ENCODE peak calls at places on chromosome 21, in five cellular contexts. One of them, this sample, is unnamed.

GRCh38 chr21:45942011-45942546 is 39.5 kb upstream of the COL6A1 start:
- DNase-seq in H1: no peak
- DNase-seq in vagina: no peak
- DNase-seq in Panc1: no peak
- DNase-seq in stomach: no peak
- DNase-seq in this sample: no peak

GRCh38 chr21:27812279-27812678 is 845.4 kb upstream of the ADAMTS5 start:
- DNase-seq in H1: no peak
- DNase-seq in vagina: no peak
- DNase-seq in Panc1: no peak
- DNase-seq in stomach: no peak
- DNase-seq in this sample: no peak

GRCh38 chr21:45403133-45403824 is 1.7 kb upstream of the COL18A1 start:
- DNase-seq in H1: no peak
- DNase-seq in vagina: no peak
- DNase-seq in Panc1: no peak
- DNase-seq in stomach: no peak
- DNase-seq in this sample: no peak

GRCh38 chr21:29384608-29385359 is 86.1 kb downstream of the BACH1 start:
- DNase-seq in H1: no peak
- DNase-seq in vagina: no peak
- DNase-seq in Panc1: no peak
- DNase-seq in stomach: no peak
- DNase-seq in this sample: no peak

GRCh38 chr21:45736042-45736704 is 92.6 kb downstream of the PCBP3 start:
- DNase-seq in H1: no peak
- DNase-seq in vagina: no peak
- DNase-seq in Panc1: no peak
- DNase-seq in stomach: no peak
- DNase-seq in this sample: no peak

GRCh38 chr21:45979651-45980050 is 1.9 kb upstream of the COL6A1 start:
- DNase-seq in H1: no peak
- DNase-seq in vagina: no peak
- DNase-seq in Panc1: no peak
- DNase-seq in stomach: no peak
- DNase-seq in this sample: no peak

GRCh38 chr21:38486221-38486620 is 12.1 kb downstream of the ERG start:
- DNase-seq in H1: no peak
- DNase-seq in vagina: no peak
- DNase-seq in Panc1: no peak
- DNase-seq in stomach: no peak
- DNase-seq in this sample: no peak

GRCh38 chr21:46540087-46540710 is 64.7 kb downstream of the S100B start:
- DNase-seq in H1: no peak
- DNase-seq in vagina: no peak
- DNase-seq in Panc1: no peak
- DNase-seq in stomach: no peak
- DNase-seq in this sample: no peak

GRCh38 chr21:28215214-28215954 is 777.3 kb downstream of the LTN1 start:
- DNase-seq in H1: no peak
- DNase-seq in vagina: no peak
- DNase-seq in Panc1: no peak
- DNase-seq in stomach: no peak
- DNase-seq in this sample: no peak

GRCh38 chr21:39346671-39347327 is 2.1 kb downstream of the HMGN1 start:
- DNase-seq in H1: no peak
- DNase-seq in vagina: no peak
- DNase-seq in Panc1: no peak
- DNase-seq in stomach: no peak
- DNase-seq in this sample: no peak

GRCh38 chr21:45543710-45544448 is 1.6 kb upstream of the SLC19A1 start:
- DNase-seq in H1: no peak
- DNase-seq in vagina: peak; percentile 92
- DNase-seq in Panc1: no peak
- DNase-seq in stomach: peak; percentile 25
- DNase-seq in this sample: no peak

GRCh38 chr21:27813750-27814149 is 846.9 kb upstream of the ADAMTS5 start:
- DNase-seq in H1: no peak
- DNase-seq in vagina: no peak
- DNase-seq in Panc1: no peak
- DNase-seq in stomach: no peak
- DNase-seq in this sample: no peak

GRCh38 chr21:18443686-18444085 is 40.1 kb upstream of the TMPRSS15 start:
- DNase-seq in H1: no peak
- DNase-seq in vagina: no peak
- DNase-seq in Panc1: no peak
- DNase-seq in stomach: no peak
- DNase-seq in this sample: no peak

GRCh38 chr21:29526545-29526944 is 227.8 kb downstream of the BACH1 start:
- DNase-seq in H1: no peak
- DNase-seq in vagina: no peak
- DNase-seq in Panc1: no peak
- DNase-seq in stomach: no peak
- DNase-seq in this sample: no peak

GRCh38 chr21:46113497-46114176 is 15.7 kb downstream of the COL6A2 start:
- DNase-seq in H1: no peak
- DNase-seq in vagina: no peak
- DNase-seq in Panc1: no peak
- DNase-seq in stomach: peak; percentile 16
- DNase-seq in this sample: no peak

GRCh38 chr21:42043201-42043895 is 27.8 kb upstream of the UMODL1 start:
- DNase-seq in H1: no peak
- DNase-seq in vagina: no peak
- DNase-seq in Panc1: no peak
- DNase-seq in stomach: no peak
- DNase-seq in this sample: no peak

GRCh38 chr21:17797967-17798366 is 21.2 kb downstream of the C21orf91 start:
- DNase-seq in H1: no peak
- DNase-seq in vagina: no peak
- DNase-seq in Panc1: no peak
- DNase-seq in stomach: no peak
- DNase-seq in this sample: no peak

GRCh38 chr21:42746593-42747266 is 93.3 kb downstream of the PDE9A start:
- DNase-seq in H1: no peak
- DNase-seq in vagina: no peak
- DNase-seq in Panc1: no peak
- DNase-seq in stomach: peak; percentile 53
- DNase-seq in this sample: no peak

GRCh38 chr21:46297311-46298082 is 11.4 kb downstream of the YBEY start:
- DNase-seq in H1: no peak
- DNase-seq in vagina: no peak
- DNase-seq in Panc1: no peak
- DNase-seq in stomach: no peak
- DNase-seq in this sample: no peak

GRCh38 chr21:29394051-29394450 is 95.3 kb downstream of the BACH1 start:
- DNase-seq in H1: no peak
- DNase-seq in vagina: no peak
- DNase-seq in Panc1: no peak
- DNase-seq in stomach: no peak
- DNase-seq in this sample: no peak

GRCh38 chr21:46347791-46348381 is 23.9 kb downstream of the PCNT start:
- DNase-seq in H1: no peak
- DNase-seq in vagina: no peak
- DNase-seq in Panc1: no peak
- DNase-seq in stomach: no peak
- DNase-seq in this sample: no peak

GRCh38 chr21:27734146-27734545 is 767.3 kb upstream of the ADAMTS5 start:
- DNase-seq in H1: no peak
- DNase-seq in vagina: no peak
- DNase-seq in Panc1: no peak
- DNase-seq in stomach: no peak
- DNase-seq in this sample: no peak

GRCh38 chr21:27502801-27503200 is 535.9 kb upstream of the ADAMTS5 start:
- DNase-seq in H1: no peak
- DNase-seq in vagina: no peak
- DNase-seq in Panc1: no peak
- DNase-seq in stomach: no peak
- DNase-seq in this sample: no peak

GRCh38 chr21:46065993-46066842 is 31.7 kb upstream of the COL6A2 start:
- DNase-seq in H1: no peak
- DNase-seq in vagina: no peak
- DNase-seq in Panc1: no peak
- DNase-seq in stomach: no peak
- DNase-seq in this sample: no peak

GRCh38 chr21:34864370-34865209 is 184.5 kb downstream of the RUNX1 start:
- DNase-seq in H1: no peak
- DNase-seq in vagina: no peak
- DNase-seq in Panc1: no peak
- DNase-seq in stomach: no peak
- DNase-seq in this sample: no peak
- TF ChIP-seq POLR2AphosphoS5 in H1: no peak
- TF ChIP-seq POLR2AphosphoS5 in vagina: no peak
- TF ChIP-seq POLR2AphosphoS5 in Panc1: no peak
- TF ChIP-seq POLR2AphosphoS5 in stomach: no peak
- TF ChIP-seq POLR2AphosphoS5 in this sample: no peak

GRCh38 chr21:32958288-32958992 is 67.3 kb upstream of the OLIG2 start:
- DNase-seq in H1: no peak
- DNase-seq in vagina: no peak
- DNase-seq in Panc1: no peak
- DNase-seq in stomach: no peak
- DNase-seq in this sample: no peak

GRCh38 chr21:32954353-32954752 is 71.4 kb upstream of the OLIG2 start:
- DNase-seq in H1: no peak
- DNase-seq in vagina: no peak
- DNase-seq in Panc1: no peak
- DNase-seq in stomach: no peak
- DNase-seq in this sample: no peak

GRCh38 chr21:32955307-32955937 is 70.3 kb upstream of the OLIG2 start:
- DNase-seq in H1: no peak
- DNase-seq in vagina: no peak
- DNase-seq in Panc1: no peak
- DNase-seq in stomach: no peak
- DNase-seq in this sample: no peak

GRCh38 chr21:32951041-32951440 is 74.7 kb upstream of the OLIG2 start:
- DNase-seq in H1: no peak
- DNase-seq in vagina: no peak
- DNase-seq in Panc1: no peak
- DNase-seq in stomach: no peak
- DNase-seq in this sample: no peak

DNA sequence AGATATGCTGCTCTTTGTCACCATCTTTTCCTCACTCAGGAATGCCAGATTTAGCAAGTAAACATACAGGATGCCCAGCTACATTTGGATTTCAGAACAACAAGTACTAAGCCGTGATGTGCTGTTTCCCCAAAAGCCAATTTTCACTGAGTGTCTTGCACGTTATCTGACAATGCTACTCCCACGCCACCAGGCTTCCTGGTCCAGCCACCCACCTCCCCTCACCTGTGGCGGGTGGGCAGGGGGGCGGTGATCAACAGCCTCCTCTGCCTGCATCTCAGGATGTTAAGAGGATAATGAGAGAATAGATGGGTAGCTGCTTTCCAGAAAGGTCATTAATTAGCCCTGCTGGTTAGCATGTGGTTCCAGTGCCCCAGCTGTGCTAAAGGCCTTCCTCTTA is 69.5 kb upstream of the OLIG2 start:
- DNase-seq in H1: no peak
- DNase-seq in vagina: no peak
- DNase-seq in Panc1: no peak
- DNase-seq in stomach: no peak
- DNase-seq in this sample: no peak
- TF ChIP-seq POLR2AphosphoS5 in H1: no peak
- TF ChIP-seq POLR2AphosphoS5 in vagina: no peak
- TF ChIP-seq POLR2AphosphoS5 in Panc1: no peak
- TF ChIP-seq POLR2AphosphoS5 in stomach: no peak
- TF ChIP-seq POLR2AphosphoS5 in this sample: no peak

DNA sequence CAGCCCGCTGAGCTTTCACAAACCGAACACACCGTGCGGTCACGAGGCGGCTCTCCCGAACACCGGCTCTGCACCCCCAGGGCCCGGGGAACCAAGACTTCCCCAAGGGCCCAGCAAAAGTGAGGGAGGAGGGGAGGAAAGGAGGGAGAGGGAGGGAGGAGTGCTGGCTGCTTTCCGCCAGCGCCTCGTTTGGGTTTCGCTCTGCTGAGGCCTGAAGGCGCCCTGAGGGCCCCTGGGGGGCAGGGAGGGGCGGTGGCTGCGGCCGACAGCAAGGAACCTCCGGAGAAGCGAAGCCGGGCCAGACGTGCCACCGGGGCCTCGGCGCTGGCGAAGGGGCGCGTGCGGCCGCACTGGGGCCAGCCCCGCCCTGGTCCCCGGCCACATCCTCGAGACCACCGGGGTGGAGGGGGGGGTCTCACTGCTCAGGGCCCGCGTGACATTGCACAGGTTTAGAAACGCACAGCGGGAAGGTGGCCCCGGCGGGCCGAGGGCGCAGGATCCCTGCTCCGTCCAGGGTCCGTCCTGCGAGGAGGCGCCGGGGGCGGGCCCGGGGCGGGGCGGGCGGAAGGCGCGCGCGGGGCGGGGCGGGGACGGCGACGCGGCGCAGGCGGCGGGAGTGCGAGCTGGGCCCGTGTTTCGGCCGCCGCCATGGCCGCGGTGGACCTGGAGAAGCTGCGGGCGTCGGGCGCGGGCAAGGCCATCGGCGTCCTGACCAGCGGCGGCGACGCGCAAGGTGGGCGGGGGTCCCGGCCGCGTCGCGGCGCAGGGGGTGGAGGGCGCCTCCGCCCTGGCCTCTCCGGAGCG is at the start of gene PFKL:
- DNase-seq in H1: peak; percentile 29
- DNase-seq in vagina: no peak
- DNase-seq in Panc1: no peak
- DNase-seq in stomach: peak; percentile 80
- DNase-seq in this sample: peak; percentile 59
- TF ChIP-seq POLR2AphosphoS5 in H1: no peak
- TF ChIP-seq POLR2AphosphoS5 in vagina: no peak
- TF ChIP-seq POLR2AphosphoS5 in Panc1: peak; percentile 38
- TF ChIP-seq POLR2AphosphoS5 in stomach: peak; percentile 47
- TF ChIP-seq POLR2AphosphoS5 in this sample: peak; percentile 68

GRCh38 chr21:26171310-26172100 is 935 bp upstream of the APP start:
- DNase-seq in H1: no peak
- DNase-seq in vagina: no peak
- DNase-seq in Panc1: no peak
- DNase-seq in stomach: no peak
- DNase-seq in this sample: no peak

GRCh38 chr21:26169061-26169610 is 1.4 kb downstream of the APP start:
- DNase-seq in H1: no peak
- DNase-seq in vagina: no peak
- DNase-seq in Panc1: no peak
- DNase-seq in stomach: peak; percentile 51
- DNase-seq in this sample: peak; percentile 24

GRCh38 chr21:26167593-26167992 is 3.0 kb downstream of the APP start:
- DNase-seq in H1: no peak
- DNase-seq in vagina: no peak
- DNase-seq in Panc1: no peak
- DNase-seq in stomach: no peak
- DNase-seq in this sample: no peak

GRCh38 chr21:26170471-26171309 is at the start of gene APP:
- DNase-seq in H1: no peak
- DNase-seq in vagina: no peak
- DNase-seq in Panc1: no peak
- DNase-seq in stomach: peak; percentile 91
- DNase-seq in this sample: no peak

GRCh38 chr21:26169611-26170470 is 729 bp downstream of the APP start:
- DNase-seq in H1: no peak
- DNase-seq in vagina: no peak
- DNase-seq in Panc1: no peak
- DNase-seq in stomach: peak; percentile 62
- DNase-seq in this sample: no peak
- TF ChIP-seq POLR2AphosphoS5 in H1: peak; percentile 61
- TF ChIP-seq POLR2AphosphoS5 in vagina: no peak
- TF ChIP-seq POLR2AphosphoS5 in Panc1: no peak
- TF ChIP-seq POLR2AphosphoS5 in stomach: no peak
- TF ChIP-seq POLR2AphosphoS5 in this sample: no peak

This sample was measured in GM12878.